ENCODE peak calls at places on chromosomes 7 and 10, in five cellular contexts. N is mesothelial cell of epicardium, H is nephron progenitor cell, P is A549, O is GM12865. L is an unnamed sample.

GRCh38 chr7:45157653-45158401 is at the start of gene RAMP3:
- DNase-seq in N (no peak), O (no peak), H (peak; percentile 52), P (no peak), L (no peak)

GRCh38 chr7:132765861-132766260 is 189.6 kb upstream of the PLXNA4 start:
- DNase-seq in H (no peak), O (no peak), N (no peak), P (no peak), L (no peak)

GRCh38 chr7:26265499-26266075 is 26.1 kb upstream of the SNX10 start:
- DNase-seq in H (no peak), O (no peak), N (no peak), P (no peak), L (no peak)

GRCh38 chr7:138243430-138243829 is 167.2 kb downstream of the AKR1D1 start:
- DNase-seq in P (peak; percentile 13), O (no peak), N (no peak), H (peak; percentile 13), L (no peak)

GRCh38 chr7:20441886-20442505 is 111.3 kb downstream of the ITGB8 start:
- DNase-seq in H (no peak), O (no peak), P (no peak), N (no peak), L (no peak)

GRCh38 chr10:132292972-132293415 is 14.8 kb downstream of the STK32C start:
- DNase-seq in O (no peak), N (no peak), P (no peak), H (no peak), L (no peak)

GRCh38 chr7:80681272-80681885 is 42.9 kb downstream of the CD36 start:
- DNase-seq in O (peak; percentile 18), N (no peak), P (peak; percentile 54), H (no peak), L (no peak)

GRCh38 chr10:88538038-88538437 is 45.1 kb downstream of the RNLS start:
- DNase-seq in P (no peak), N (no peak), H (no peak), O (no peak), L (no peak)

GRCh38 chr7:2544541-2545188 is 10.7 kb downstream of the BRAT1 start:
- DNase-seq in P (no peak), H (no peak), N (no peak), O (no peak), L (no peak)

GRCh38 chr10:128567561-128567960 is 441.3 kb upstream of the MKI67 start:
- DNase-seq in H (no peak), N (no peak), P (no peak), O (no peak), L (no peak)

GRCh38 chr10:42979181-42979580 is 97.7 kb upstream of the RET start:
- DNase-seq in H (no peak), N (peak; percentile 21), O (no peak), P (no peak), L (peak; percentile 17)

GRCh38 chr10:34967411-34967880 is 122.7 kb downstream of the CUL2 start:
- DNase-seq in P (no peak), O (no peak), H (no peak), N (no peak), L (no peak)

GRCh38 chr7:155702616-155703015 is 58.2 kb downstream of the RBM33 start:
- DNase-seq in H (no peak), N (no peak), O (no peak), P (no peak), L (no peak)

GRCh38 chr10:3803884-3804741 is 19.1 kb upstream of the KLF6 start:
- DNase-seq in N (no peak), P (no peak), O (no peak), H (no peak), L (peak; percentile 85)

GRCh38 chr10:102118867-102119266 is 1.3 kb downstream of the LDB1 start:
- DNase-seq in N (no peak), P (no peak), H (peak; percentile 43), O (peak; percentile 39), L (peak; percentile 35)

GRCh38 chr7:35465791-35466336 is 212.0 kb upstream of the TBX20 start:
- DNase-seq in O (no peak), H (no peak), P (no peak), N (no peak), L (no peak)

DNA sequence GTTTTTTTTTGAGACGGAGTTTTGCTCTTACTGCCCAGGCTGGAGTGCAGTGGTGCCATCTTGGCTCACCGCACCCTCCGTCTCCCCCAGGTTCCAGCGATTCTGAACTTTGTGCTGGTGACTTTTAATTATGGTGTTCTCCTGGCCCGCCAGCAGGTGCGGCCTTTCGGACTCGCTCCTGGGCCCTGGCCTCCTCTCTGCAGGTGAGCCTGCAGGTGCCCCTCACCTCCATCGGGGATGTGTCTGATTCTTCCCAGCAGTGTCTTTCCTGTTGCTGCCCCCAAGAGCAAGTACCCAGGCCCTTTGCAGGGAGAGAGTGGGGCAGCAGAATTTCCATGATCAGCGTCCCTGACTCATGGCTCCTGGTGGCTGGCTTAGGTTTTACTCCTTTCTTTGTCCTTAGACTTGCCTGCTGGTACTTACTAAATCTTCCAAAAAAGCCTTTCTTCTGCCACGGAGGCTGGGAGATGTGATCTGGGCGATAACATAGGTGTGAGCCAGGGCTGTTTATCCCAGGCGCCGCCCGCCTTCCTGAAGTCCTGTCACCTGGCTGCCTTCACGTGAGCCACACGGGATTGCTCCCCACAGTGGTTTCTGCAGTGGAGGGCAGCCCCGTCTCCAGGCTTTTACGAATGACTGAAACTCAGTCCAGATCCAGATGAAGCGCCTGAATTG is 10.7 kb downstream of the WIPI2 start:
- DNase-seq in P (no peak), H (no peak), O (no peak), N (no peak), L (no peak)
- TF ChIP-seq CTCF in P (no peak), H (no peak), O (no peak), N (no peak), L (no peak)

GRCh38 chr7:139341058-139341775 is at the start of gene FMC1:
- DNase-seq in H (peak; percentile 83), N (peak; percentile 85), P (peak; percentile 96), O (peak; percentile 97), L (peak; percentile 95)
- TF ChIP-seq CTCF in H (peak; percentile 16), N (peak; percentile 55), P (no peak), O (peak; percentile 9), L (no peak)

GRCh38 chr10:29554660-29555059 is 80.1 kb downstream of the SVIL start:
- DNase-seq in H (no peak), N (no peak), P (no peak), O (no peak), L (peak; percentile 27)

GRCh38 chr10:29555746-29556481 is 78.9 kb downstream of the SVIL start:
- DNase-seq in P (no peak), N (no peak), O (no peak), H (no peak), L (no peak)

GRCh38 chr10:29555091-29555745 is 79.6 kb downstream of the SVIL start:
- DNase-seq in P (no peak), H (no peak), O (no peak), N (no peak), L (peak; percentile 40)

GRCh38 chr10:29557665-29558064 is 77.1 kb downstream of the SVIL start:
- DNase-seq in H (no peak), O (no peak), P (no peak), N (no peak), L (no peak)

GRCh38 chr10:29553732-29554260 is 81.0 kb downstream of the SVIL start:
- DNase-seq in N (no peak), H (no peak), O (no peak), P (no peak), L (no peak)
- TF ChIP-seq CTCF in N (no peak), H (no peak), O (no peak), P (no peak), L (no peak)

GRCh38 chr10:86329896-86330680 is 36.5 kb downstream of the GRID1 start:
- DNase-seq in H (no peak), P (no peak), O (no peak), N (no peak), L (no peak)

GRCh38 chr10:86329093-86329710 is 37.4 kb downstream of the GRID1 start:
- DNase-seq in O (no peak), P (no peak), N (no peak), H (no peak), L (no peak)

GRCh38 chr10:86331861-86332260 is 34.7 kb downstream of the GRID1 start:
- DNase-seq in O (no peak), P (no peak), N (no peak), H (no peak), L (no peak)

GRCh38 chr10:86333813-86334514 is 32.6 kb downstream of the GRID1 start:
- DNase-seq in H (no peak), O (no peak), N (no peak), P (no peak), L (no peak)

GRCh38 chr10:86330778-86331763 is 35.5 kb downstream of the GRID1 start:
- DNase-seq in H (no peak), P (no peak), O (no peak), N (no peak), L (no peak)
- TF ChIP-seq CTCF in H (no peak), P (no peak), O (no peak), N (no peak), L (no peak)

DNA sequence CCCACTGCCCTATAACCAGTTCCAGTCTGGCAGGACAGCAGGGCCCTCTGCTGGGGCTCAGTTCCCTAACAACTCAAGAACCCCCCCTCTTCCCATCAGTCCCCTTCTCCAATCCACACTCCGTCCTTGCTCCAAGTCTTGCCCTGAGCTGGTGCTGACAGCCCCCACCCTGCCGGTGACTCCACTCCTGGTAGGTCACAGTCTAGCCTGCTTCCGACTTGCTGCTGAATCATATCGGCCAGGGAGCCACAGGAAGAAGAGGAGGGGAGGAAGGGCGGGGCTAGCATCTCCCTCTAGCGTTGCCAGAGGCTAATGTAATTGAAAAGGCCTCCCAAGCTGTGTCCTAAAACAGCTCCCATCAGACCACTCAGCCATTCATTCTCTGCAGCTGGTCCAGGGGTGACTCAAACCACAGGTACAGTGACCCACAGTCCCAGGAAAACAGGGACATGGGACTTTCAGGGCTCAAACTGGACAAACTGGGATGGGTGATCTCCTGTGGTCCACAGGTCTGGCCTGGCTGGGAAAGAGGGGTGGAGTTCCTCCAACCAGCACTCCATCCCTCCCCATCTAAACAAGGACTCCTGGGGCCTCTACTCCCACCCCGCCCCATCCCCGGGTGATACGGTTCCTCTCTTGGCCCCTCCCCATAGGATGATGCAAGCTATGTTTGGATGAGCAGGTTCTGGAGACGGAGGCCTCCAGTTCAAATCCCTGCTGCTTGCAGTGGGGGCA is 158.8 kb downstream of the SH3PXD2A start:
- DNase-seq in N (no peak), P (peak; percentile 91), O (peak; percentile 84), H (peak; percentile 23), L (peak; percentile 89)
- TF ChIP-seq CTCF in N (no peak), P (peak; percentile 34), O (peak; percentile 43), H (peak; percentile 15), L (peak; percentile 53)

DNA sequence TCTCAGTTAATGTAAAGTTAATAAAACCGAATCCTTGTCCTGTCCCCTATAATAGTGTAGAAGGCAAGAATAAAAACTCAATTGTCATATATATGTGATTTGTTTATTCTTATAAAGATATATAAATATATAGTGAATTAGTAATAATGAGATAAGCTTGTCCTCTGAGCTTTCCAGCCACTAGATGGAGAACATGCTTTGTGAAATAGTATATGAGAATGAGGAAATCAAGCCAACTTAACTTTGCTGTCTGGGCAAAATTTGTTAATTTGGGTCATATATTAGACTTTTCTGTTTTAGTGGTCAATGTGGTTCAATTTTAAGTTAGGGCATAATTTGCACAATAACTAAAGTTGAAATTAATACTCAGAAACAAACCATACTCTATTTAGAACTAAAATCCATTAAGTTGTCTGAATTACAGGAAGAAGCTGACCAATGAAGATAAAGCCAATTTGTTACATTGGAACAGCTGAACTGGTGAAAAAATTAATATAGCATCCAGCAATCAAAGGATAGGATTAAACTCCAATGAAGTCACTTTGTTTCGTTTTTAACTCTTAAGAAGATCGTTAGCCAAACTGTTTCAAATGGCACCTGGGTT is 595.0 kb downstream of the ARL4A start:
- DNase-seq in O (no peak), H (no peak), P (peak; percentile 35), N (no peak), L (no peak)
- TF ChIP-seq CTCF in O (no peak), H (peak; percentile 21), P (peak; percentile 46), N (peak; percentile 42), L (no peak)

L was measured in activated CD8-positive, alpha-beta T cell treated with anti-CD3 and anti-CD28 coated beads for 36 hours.